ENCODE peak calls at places on chromosomes 2 and 18, in four cellular contexts. G, V, A and F are unnamed samples.

GRCh38 chr2:215727507-215728503 is 285.5 kb downstream of the MREG start:
- DNase-seq in G (no peak), V (no peak), A (no peak), F (no peak)

GRCh38 chr2:37418956-37419355 is 74.5 kb downstream of the QPCT start:
- DNase-seq in G (no peak), V (no peak), A (no peak), F (no peak)

GRCh38 chr2:225937625-225938024 is 538.1 kb downstream of the NYAP2 start:
- DNase-seq in G (no peak), V (no peak), A (no peak), F (no peak)

GRCh38 chr18:13163167-13163927 is 55.2 kb upstream of the LDLRAD4 start:
- DNase-seq in G (no peak), V (no peak), A (no peak), F (no peak)

GRCh38 chr2:16002575-16002974 is 62.2 kb downstream of the MYCN start:
- DNase-seq in G (no peak), V (no peak), A (no peak), F (no peak)

GRCh38 chr2:100954044-100954420 is 48.1 kb upstream of the RPL31 start:
- DNase-seq in G (no peak), V (no peak), A (no peak), F (no peak)

GRCh38 chr2:238653436-238654109 is 194.3 kb upstream of the TWIST2 start:
- DNase-seq in G (no peak), V (no peak), A (no peak), F (no peak)

GRCh38 chr2:64678771-64679615 is 25.3 kb upstream of the SERTAD2 start:
- DNase-seq in G (no peak), V (no peak), A (no peak), F (no peak)

GRCh38 chr2:169452080-169452479 is 27.2 kb upstream of the BBS5 start:
- DNase-seq in G (no peak), V (no peak), A (no peak), F (no peak)

GRCh38 chr2:172736419-172737174 is 952 bp downstream of the RAPGEF4 start:
- DNase-seq in G (no peak), V (no peak), A (no peak), F (no peak)

GRCh38 chr2:3149441-3150217 is 228.0 kb downstream of the EIPR1 start:
- DNase-seq in G (no peak), V (no peak), A (no peak), F (no peak)

GRCh38 chr2:127103243-127104165 is 3.5 kb downstream of the BIN1 start:
- DNase-seq in G (no peak), V (no peak), A (no peak), F (peak; percentile 44)

GRCh38 chr2:37636209-37637077 is 35.0 kb downstream of the CDC42EP3 start:
- DNase-seq in G (no peak), V (no peak), A (no peak), F (no peak)

GRCh38 chr2:196677404-196677803 is 37.9 kb downstream of the CCDC150 start:
- DNase-seq in G (no peak), V (no peak), A (no peak), F (no peak)

GRCh38 chr18:47997338-47997780 is 66.9 kb upstream of the SMAD2 start:
- DNase-seq in G (no peak), V (no peak), A (no peak), F (no peak)

GRCh38 chr2:222483513-222484039 is 59.2 kb downstream of the SGPP2 start:
- DNase-seq in G (no peak), V (peak; percentile 98), A (peak; percentile 54), F (no peak)

GRCh38 chr2:122203523-122203922 is 448.1 kb downstream of the TSN start:
- DNase-seq in G (no peak), V (peak; percentile 64), A (no peak), F (no peak)

GRCh38 chr2:226048625-226049024 is 649.1 kb downstream of the NYAP2 start:
- DNase-seq in G (no peak), V (no peak), A (no peak), F (no peak)

GRCh38 chr2:99682280-99683060 is 192.7 kb upstream of the REV1 start:
- DNase-seq in G (no peak), V (peak; percentile 97), A (no peak), F (no peak)

GRCh38 chr18:47929681-47930085 is 776 bp downstream of the SMAD2 start:
- DNase-seq in G (no peak), V (no peak), A (peak; percentile 38), F (no peak)

GRCh38 chr2:240960309-240960962 is 38.0 kb upstream of the SNED1 start:
- DNase-seq in G (no peak), V (no peak), A (peak; percentile 10), F (peak; percentile 16)

GRCh38 chr2:163123526-163123925 is 285.0 kb upstream of the KCNH7 start:
- DNase-seq in G (no peak), V (no peak), A (no peak), F (no peak)

GRCh38 chr2:65032016-65032975 is 23.9 kb upstream of the CEP68 start:
- DNase-seq in G (no peak), V (no peak), A (peak; percentile 73), F (no peak)

GRCh38 chr2:147760984-147761383 is 83.8 kb upstream of the ACVR2A start:
- DNase-seq in G (no peak), V (no peak), A (no peak), F (no peak)